ENCODE peak calls at places on chromosomes 3 and 15, in four cellular contexts. T, U, M and G are unnamed samples.

GRCh38 chr3:98770261-98771039 is 7.3 kb downstream of the ST3GAL6 start:
- DNase-seq in U (no peak), T (no peak), M (no peak), G (no peak)

GRCh38 chr15:60830479-60830878 is 351.5 kb upstream of the ICE2 start:
- DNase-seq in M (no peak), T (peak), U (peak), G (no peak)

GRCh38 chr3:58009749-58010535 is 1.7 kb downstream of the FLNB start:
- DNase-seq in U (no peak), T (peak), M (no peak), G (no peak)

GRCh38 chr3:34106879-34107278 is 308.4 kb downstream of the PDCD6IP start:
- DNase-seq in T (peak), U (no peak), M (peak), G (no peak)

GRCh38 chr3:192772495-192772894 is 45.2 kb upstream of the FGF12 start:
- DNase-seq in U (peak), T (peak), M (peak), G (peak)

GRCh38 chr3:44712455-44713075 is at the start of gene ZNF502:
- DNase-seq in T (peak), U (peak), M (peak), G (peak)

GRCh38 chr3:27166888-27167287 is 202.3 kb downstream of the NEK10 start:
- DNase-seq in T (peak), U (peak), M (no peak), G (peak)

GRCh38 chr15:38263996-38264395 is 11.4 kb downstream of the SPRED1 start:
- DNase-seq in T (peak), U (no peak), M (no peak), G (peak)

GRCh38 chr3:139124197-139124596 is 79.5 kb upstream of the PRR23C start:
- DNase-seq in U (no peak), T (no peak), M (no peak), G (no peak)

GRCh38 chr3:141218204-141218603 is 13.4 kb upstream of the PXYLP1 start:
- DNase-seq in M (no peak), T (no peak), U (no peak), G (no peak)

GRCh38 chr3:100210777-100211145 is 50.0 kb upstream of the TBC1D23 start:
- DNase-seq in U (peak), T (peak), M (peak), G (peak)

GRCh38 chr3:168989396-168989795 is 674.1 kb downstream of the MECOM start:
- DNase-seq in U (no peak), M (no peak), T (no peak), G (peak)

GRCh38 chr15:85443046-85443445 is 62.6 kb downstream of the AKAP13 start:
- DNase-seq in U (no peak), T (no peak), M (no peak), G (no peak)

GRCh38 chr15:48191574-48192225 is at the start of gene CTXN2:
- DNase-seq in T (no peak), M (no peak), U (no peak), G (no peak)

GRCh38 chr3:144864646-144865045 is 893.0 kb downstream of the DIPK2A start:
- DNase-seq in M (no peak), T (no peak), U (no peak), G (no peak)

GRCh38 chr15:54045397-54045796 is 67.2 kb downstream of the UNC13C start:
- DNase-seq in U (no peak), M (no peak), T (no peak), G (no peak)